ENCODE peak calls at places on chromosomes 11 and 22, in four cellular contexts. J is neuronal stem cell, X is thoracic aorta, W is endothelial cell of umbilical vein. G is an unnamed sample.

GRCh38 chr11:95149659-95150294 is 60.1 kb downstream of the ENDOD1 start:
- DNase-seq in J (peak; percentile 79), X (no peak), W (peak; percentile 61), G (peak; percentile 65)

GRCh38 chr11:34262601-34263081 is 95.2 kb downstream of the ABTB2 start:
- DNase-seq in J (no peak), X (no peak), W (no peak), G (no peak)

GRCh38 chr11:48141475-48142100 is 75.0 kb upstream of the OR4B1 start:
- DNase-seq in J (no peak), X (no peak), W (no peak), G (no peak)

GRCh38 chr11:117870176-117870952 is 6.1 kb downstream of the FXYD6 start:
- DNase-seq in J (no peak), X (no peak), W (no peak), G (no peak)

GRCh38 chr11:63915961-63916836 is 765 bp downstream of the RCOR2 start:
- DNase-seq in J (no peak), X (no peak), W (no peak), G (peak; percentile 86)

GRCh38 chr11:35919244-35919643 is 24.6 kb upstream of the LDLRAD3 start:
- DNase-seq in J (peak; percentile 44), X (no peak), W (peak; percentile 77), G (no peak)

GRCh38 chr11:62953811-62954210 is 31.0 kb downstream of the SLC22A6 start:
- DNase-seq in J (no peak), X (no peak), W (no peak), G (no peak)

GRCh38 chr22:49365910-49366309 is 461.8 kb downstream of the BRD1 start:
- DNase-seq in J (no peak), X (no peak), W (no peak), G (no peak)

GRCh38 chr11:115098037-115098436 is 406.2 kb downstream of the CADM1 start:
- DNase-seq in J (no peak), X (no peak), W (no peak), G (no peak)

GRCh38 chr11:71266114-71266833 is 13.9 kb upstream of the SHANK2 start:
- DNase-seq in J (no peak), X (no peak), W (no peak), G (no peak)

GRCh38 chr11:65643971-65644370 is 6.1 kb downstream of the SIPA1 start:
- DNase-seq in J (no peak), X (no peak), W (no peak), G (no peak)

DNA sequence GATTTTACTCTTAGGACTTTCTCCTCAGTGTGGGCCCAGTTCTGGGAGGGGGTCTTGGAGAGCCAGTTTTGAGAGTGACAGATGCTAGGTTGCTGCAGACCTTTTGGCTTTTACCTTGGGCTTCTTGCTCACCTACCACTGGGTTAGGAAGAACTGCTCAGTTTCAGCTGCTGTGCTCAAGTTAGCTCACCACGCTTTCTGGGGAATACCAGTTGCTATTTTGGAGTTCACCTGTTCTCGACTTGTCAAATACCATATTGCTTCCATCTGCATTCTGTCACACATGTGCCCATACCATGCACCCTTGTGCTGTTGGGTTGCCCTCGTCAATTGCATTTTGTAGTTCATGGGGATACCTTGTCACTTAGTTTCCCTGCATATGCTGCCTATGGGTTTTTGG is 23.0 kb upstream of the BARX2 start:
- DNase-seq in J (no peak), X (no peak), W (no peak), G (no peak)
- H3K27me3 ChIP-seq in J (no peaks in the 10 kb centered on the region), X (no peaks in the 10 kb centered on the region), W (peaks cover 2% of the 10 kb centered on the region), G (no peaks in the 10 kb centered on the region)

DNA sequence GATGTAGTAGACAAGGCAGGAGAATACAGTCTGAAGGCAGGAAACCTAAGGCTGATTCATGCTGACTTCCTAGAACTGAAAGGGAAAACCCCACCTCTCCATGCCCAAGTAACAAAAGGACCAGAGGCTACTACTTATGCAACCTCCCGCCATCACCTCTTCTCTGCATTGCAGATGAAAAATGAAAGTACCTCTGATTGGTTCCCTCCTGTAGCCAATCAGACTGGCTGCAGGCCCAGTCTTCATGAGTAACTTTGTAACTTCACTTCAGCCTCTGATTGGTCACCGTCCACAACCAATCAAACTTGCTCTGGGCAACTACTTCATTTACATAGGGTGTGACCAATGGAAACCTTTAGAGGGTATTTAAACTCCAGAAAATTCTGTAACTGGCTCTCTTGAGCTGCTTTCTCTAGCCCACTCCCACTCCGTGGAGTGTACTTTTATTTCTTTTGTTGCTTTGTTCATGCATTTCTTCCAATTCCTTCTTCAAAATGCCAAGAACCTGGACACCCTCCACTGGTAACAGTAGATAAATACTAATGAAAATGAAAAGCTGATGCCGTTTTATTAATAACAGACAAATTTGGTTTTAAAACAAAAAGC is 5.2 kb upstream of the MAP6 start:
- DNase-seq in J (no peak), X (no peak), W (peak; percentile 42), G (no peak)
- H3K27me3 ChIP-seq in J (no peaks in the 10 kb centered on the region), X (no peaks in the 10 kb centered on the region), W (peaks cover 38% of the 10 kb centered on the region), G (no peaks in the 10 kb centered on the region)

DNA sequence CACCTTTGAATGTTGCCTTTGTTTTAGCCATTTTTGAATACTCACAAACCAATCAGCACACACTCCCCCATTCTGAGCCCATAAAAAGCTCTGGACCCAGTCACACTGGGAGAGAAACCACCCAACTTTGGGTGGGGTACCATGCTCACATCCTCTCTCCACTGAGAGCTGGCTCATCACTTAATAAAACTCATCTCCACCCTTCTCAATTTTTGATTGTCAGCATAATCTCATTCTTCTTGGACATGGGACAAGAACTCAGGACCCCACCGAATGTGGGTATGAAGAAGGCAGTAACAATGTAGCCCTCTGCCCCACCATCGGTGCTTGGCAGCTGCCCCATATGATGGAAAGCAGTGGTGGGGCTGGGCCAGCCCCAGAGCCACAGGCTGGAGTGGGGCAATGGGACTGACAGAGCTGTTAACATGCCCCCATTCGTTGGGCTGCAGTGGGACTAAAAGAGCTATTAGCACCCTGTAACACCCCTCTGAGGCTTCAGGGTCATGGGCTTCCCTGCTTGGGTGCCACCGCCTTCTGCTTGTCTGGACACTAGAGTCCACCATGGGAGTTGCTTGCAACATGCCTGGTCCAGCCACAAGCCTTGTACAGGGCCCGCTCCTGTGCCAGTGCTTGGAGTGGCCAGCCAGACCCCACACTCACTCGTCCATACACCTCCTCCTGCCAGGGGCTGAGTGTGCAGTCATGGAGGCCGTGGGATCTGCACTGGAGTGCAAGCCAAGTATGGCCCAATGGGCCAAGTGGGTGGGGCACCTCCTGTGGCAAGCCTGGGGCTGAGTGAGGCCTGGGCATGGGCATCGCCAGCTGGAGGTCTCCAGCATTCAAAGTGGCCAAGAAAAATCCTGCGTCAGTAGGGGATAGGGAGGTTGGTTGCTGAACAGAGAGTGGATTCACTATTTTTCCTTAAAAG is 471.1 kb downstream of the TBC1D22A start:
- DNase-seq in J (no peak), X (no peak), W (no peak), G (no peak)
- H3K27me3 ChIP-seq in J (no peaks in the 10 kb centered on the region), X (no peaks in the 10 kb centered on the region), W (no peaks in the 10 kb centered on the region), G (no peaks in the 10 kb centered on the region)

GRCh38 chr11:44380820-44381219 is 70.9 kb upstream of the ALX4 start:
- DNase-seq in J (no peak), X (no peak), W (no peak), G (no peak)

GRCh38 chr11:44381261-44381660 is 71.3 kb upstream of the ALX4 start:
- DNase-seq in J (no peak), X (no peak), W (no peak), G (no peak)

GRCh38 chr11:44377914-44378321 is 68.0 kb upstream of the ALX4 start:
- DNase-seq in J (no peak), X (no peak), W (no peak), G (no peak)

GRCh38 chr11:44380009-44380313 is 70.0 kb upstream of the ALX4 start:
- DNase-seq in J (no peak), X (no peak), W (no peak), G (no peak)

DNA sequence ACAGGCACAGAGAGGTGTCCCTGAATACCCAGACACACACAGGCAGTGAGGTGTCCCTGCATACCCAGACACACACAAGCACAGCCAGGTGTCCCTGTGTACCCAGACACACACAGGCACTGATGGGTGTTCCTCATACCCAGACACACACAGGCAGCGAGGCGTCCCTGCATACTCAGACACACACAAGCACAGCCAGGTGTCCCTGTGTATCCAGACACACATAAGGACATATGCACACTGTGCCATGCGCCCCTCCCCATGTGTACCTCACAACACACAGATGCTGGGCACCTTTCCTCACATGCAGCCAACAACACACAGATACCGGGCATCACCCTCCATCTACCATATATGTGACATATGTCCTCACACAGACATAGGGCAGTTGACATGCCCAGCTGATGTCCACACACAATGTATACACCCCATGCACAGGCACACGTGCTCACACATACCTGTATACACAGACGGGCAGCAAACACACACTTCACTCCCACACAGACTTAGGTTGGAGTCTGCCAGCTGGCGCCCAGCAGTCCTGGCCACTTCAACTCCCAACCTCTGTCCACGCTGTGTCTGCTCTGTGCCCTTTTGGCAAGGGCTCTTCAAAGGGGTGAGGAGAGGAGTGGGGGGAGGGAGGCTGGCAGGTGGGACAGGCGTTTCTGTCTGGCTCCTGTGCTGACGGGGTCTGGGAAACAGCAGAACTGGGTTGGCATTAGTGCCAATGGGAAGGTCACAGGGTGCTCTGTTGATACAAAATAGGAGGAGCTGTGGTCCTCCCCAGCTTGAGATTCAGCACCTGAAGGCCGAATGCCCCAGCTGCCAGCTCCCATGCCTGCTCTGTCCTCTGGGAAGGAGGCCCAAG is 69.4 kb upstream of the ALX4 start:
- DNase-seq in J (no peak), X (no peak), W (no peak), G (no peak)
- H3K27me3 ChIP-seq in J (no peaks in the 10 kb centered on the region), X (no peaks in the 10 kb centered on the region), W (peaks cover 2% of the 10 kb centered on the region), G (no peaks in the 10 kb centered on the region)

G was measured in pancreas.